ENCODE peak calls at places on chromosomes 13 and 19, in seven cellular contexts. Q is stimulated activated naive B cell treated with anti-CD40 and anti-IgM and Interleukin-4, amounts not matched to agents 10 μg/mL and 1 μg/mL and 100 μg/mL, for 72 hours; X is lower lobe of right lung; M is renal cortical epithelial cell; E is GOT3; N is AML-193; D is HTR-8/SVneo. O is an unnamed sample.
A peak's percentile ranks its signal among the peaks of the same experiment; 100 is the strongest.

GRCh38 chr19:46955114-46955812 is 64.4 kb upstream of the NPAS1 start:
- DNase-seq in Q (no peak), X (no peak), M (no peak), E (no peak), N (peak; percentile 69), D (no peak), O (no peak)

GRCh38 chr13:54536112-54536511 is 1507.5 kb downstream of the OLFM4 start:
- DNase-seq in Q (no peak), X (no peak), M (peak; percentile 3), E (no peak), N (no peak), D (no peak), O (peak; percentile 14)

GRCh38 chr13:32639502-32640105 is 53.4 kb downstream of the PDS5B start:
- DNase-seq in Q (no peak), X (no peak), M (peak; percentile 66), E (no peak), N (peak; percentile 85), D (peak; percentile 18), O (peak; percentile 44)

GRCh38 chr19:8585057-8585893 is 8.0 kb upstream of the MYO1F start:
- DNase-seq in Q (no peak), X (no peak), M (no peak), E (no peak), N (no peak), D (no peak), O (no peak)

GRCh38 chr13:30689752-30690151 is 45.6 kb upstream of the ALOX5AP start:
- DNase-seq in Q (no peak), X (no peak), M (no peak), E (no peak), N (no peak), D (no peak), O (no peak)

GRCh38 chr19:55199620-55200204 is 9.6 kb downstream of the PTPRH start:
- DNase-seq in Q (no peak), X (no peak), M (no peak), E (no peak), N (no peak), D (no peak), O (no peak)

GRCh38 chr19:28710278-28710677 is 502.7 kb downstream of the UQCRFS1 start:
- DNase-seq in Q (no peak), X (no peak), M (peak; percentile 81), E (no peak), N (peak; percentile 37), D (peak; percentile 12), O (peak; percentile 38)

GRCh38 chr13:46317120-46317519 is 69.9 kb downstream of the RUBCNL start:
- DNase-seq in Q (no peak), X (no peak), M (peak; percentile 31), E (no peak), N (no peak), D (no peak), O (peak; percentile 73)

GRCh38 chr13:110554227-110554836 is 7.2 kb downstream of the RAB20 start:
- DNase-seq in Q (no peak), X (no peak), M (no peak), E (no peak), N (no peak), D (no peak), O (no peak)

GRCh38 chr19:40286674-40287421 is 1.7 kb upstream of the AKT2 start:
- DNase-seq in Q (no peak), X (no peak), M (no peak), E (no peak), N (no peak), D (no peak), O (no peak)

GRCh38 chr19:46603752-46604241 is 2.7 kb downstream of the CALM3 start:
- DNase-seq in Q (no peak), X (peak; percentile 32), M (no peak), E (no peak), N (no peak), D (no peak), O (no peak)

GRCh38 chr13:37163626-37164365 is 58.3 kb upstream of the CSNK1A1L start:
- DNase-seq in Q (no peak), X (no peak), M (no peak), E (no peak), N (no peak), D (no peak), O (no peak)

GRCh38 chr19:54035215-54036178 is 28.2 kb downstream of the VSTM1 start:
- DNase-seq in Q (no peak), X (no peak), M (peak; percentile 49), E (no peak), N (no peak), D (peak; percentile 62), O (no peak)

GRCh38 chr19:50310759-50311465 is 18.3 kb downstream of the KCNC3 start:
- DNase-seq in Q (no peak), X (no peak), M (no peak), E (no peak), N (no peak), D (no peak), O (no peak)

GRCh38 chr13:110089815-110090214 is 217.1 kb downstream of the COL4A1 start:
- DNase-seq in Q (no peak), X (no peak), M (no peak), E (no peak), N (no peak), D (no peak), O (no peak)

GRCh38 chr13:19155321-19155861 is 26.2 kb downstream of the TUBA3C start:
- DNase-seq in Q (no peak), X (no peak), M (no peak), E (no peak), N (no peak), D (no peak), O (no peak)

GRCh38 chr19:3319643-3320353 is 46.6 kb upstream of the NFIC start:
- DNase-seq in Q (no peak), X (no peak), M (no peak), E (no peak), N (no peak), D (no peak), O (no peak)

GRCh38 chr19:8490395-8490760 is 12.1 kb downstream of the PRAM1 start:
- DNase-seq in Q (no peak), X (no peak), M (no peak), E (no peak), N (no peak), D (no peak), O (no peak)

GRCh38 chr19:38035515-38036495 is 128.8 kb downstream of the SIPA1L3 start:
- DNase-seq in Q (no peak), X (no peak), M (peak; percentile 49), E (no peak), N (no peak), D (no peak), O (no peak)

GRCh38 chr13:72875233-72875632 is 93.3 kb downstream of the PIBF1 start:
- DNase-seq in Q (no peak), X (no peak), M (peak; percentile 7), E (no peak), N (peak; percentile 11), D (no peak), O (no peak)

GRCh38 chr13:109783815-109784589 is 2.4 kb downstream of the IRS2 start:
- DNase-seq in Q (no peak), X (peak; percentile 51), M (no peak), E (no peak), N (no peak), D (no peak), O (no peak)

GRCh38 chr13:73337511-73337910 is 278.7 kb downstream of the KLF5 start:
- DNase-seq in Q (no peak), X (no peak), M (no peak), E (no peak), N (no peak), D (no peak), O (no peak)

GRCh38 chr19:38559428-38560401 is 58.0 kb downstream of the MAP4K1 start:
- DNase-seq in Q (peak; percentile 35), X (peak; percentile 4), M (peak; percentile 78), E (no peak), N (no peak), D (no peak), O (no peak)

GRCh38 chr19:1076046-1076386 is 9.0 kb downstream of the ARHGAP45 start:
- DNase-seq in Q (no peak), X (no peak), M (no peak), E (no peak), N (no peak), D (no peak), O (no peak)

GRCh38 chr19:33235269-33235995 is 9.8 kb upstream of the SLC7A10 start:
- DNase-seq in Q (peak; percentile 62), X (peak; percentile 90), M (peak; percentile 37), E (peak; percentile 33), N (peak; percentile 46), D (peak; percentile 83), O (peak; percentile 64)

GRCh38 chr13:49641810-49642291 is 13.5 kb downstream of the ARL11 start:
- DNase-seq in Q (no peak), X (peak; percentile 89), M (no peak), E (no peak), N (peak; percentile 94), D (peak; percentile 28), O (no peak)

GRCh38 chr19:19410553-19411550 is 5.4 kb downstream of the GATAD2A start:
- DNase-seq in Q (no peak), X (no peak), M (peak; percentile 21), E (no peak), N (no peak), D (no peak), O (no peak)

GRCh38 chr13:30340367-30341184 is 33.2 kb upstream of the KATNAL1 start:
- DNase-seq in Q (no peak), X (no peak), M (peak; percentile 58), E (no peak), N (peak; percentile 81), D (no peak), O (no peak)

GRCh38 chr19:1400281-1401137 is 833 bp downstream of the GAMT start:
- DNase-seq in Q (no peak), X (no peak), M (no peak), E (no peak), N (no peak), D (no peak), O (no peak)

GRCh38 chr13:34822681-34823080 is 119.4 kb upstream of the NBEA start:
- DNase-seq in Q (no peak), X (no peak), M (peak; percentile 72), E (no peak), N (no peak), D (no peak), O (no peak)

GRCh38 chr19:34959021-34959420 is 5.0 kb downstream of the ZNF792 start:
- DNase-seq in Q (no peak), X (no peak), M (no peak), E (no peak), N (no peak), D (no peak), O (no peak)

GRCh38 chr13:46846736-46847135 is 49.8 kb upstream of the ESD start:
- DNase-seq in Q (no peak), X (no peak), M (no peak), E (no peak), N (no peak), D (no peak), O (no peak)

GRCh38 chr13:48575014-48575413 is 42.1 kb upstream of the RCBTB2 start:
- DNase-seq in Q (no peak), X (no peak), M (no peak), E (no peak), N (no peak), D (no peak), O (no peak)

GRCh38 chr13:60230593-60230992 is 66.9 kb upstream of the DIAPH3 start:
- DNase-seq in Q (no peak), X (no peak), M (peak; percentile 77), E (no peak), N (no peak), D (no peak), O (no peak)

GRCh38 chr19:18282021-18282787 is 782 bp upstream of the JUND start:
- DNase-seq in Q (peak; percentile 42), X (no peak), M (peak; percentile 49), E (no peak), N (peak; percentile 53), D (no peak), O (no peak)

O was measured in NCI-H460.